ENCODE peak calls at places on chromosomes 4 and X, in five cellular contexts. K, D, W, M and S are unnamed samples.

GRCh38 chr4:130233377-130234047 is 1137.6 kb downstream of the C4orf33 start:
- DNase-seq in K (no peak), D (no peak), W (no peak), M (no peak), S (no peak)

GRCh38 chr4:10971800-10972398 is 287.3 kb upstream of the CLNK start:
- DNase-seq in K (no peak), D (no peak), W (no peak), M (no peak), S (no peak)

GRCh38 chr4:77196866-77197265 is 39.9 kb downstream of the CCNG2 start:
- DNase-seq in K (no peak), D (no peak), W (no peak), M (no peak), S (no peak)

GRCh38 chr4:16160457-16160856 is 65.8 kb downstream of the TAPT1 start:
- DNase-seq in K (no peak), D (no peak), W (no peak), M (no peak), S (no peak)

GRCh38 chr4:155474758-155475157 is 98.0 kb upstream of the MAP9 start:
- DNase-seq in K (no peak), D (no peak), W (no peak), M (no peak), S (no peak)

GRCh38 chrX:68832101-68832416 is 3.2 kb downstream of the EFNB1 start:
- DNase-seq in K (peak), D (no peak), W (peak), M (no peak), S (peak)

GRCh38 chr4:179059396-179059795 is 1617.2 kb upstream of the AGA start:
- DNase-seq in K (no peak), D (no peak), W (no peak), M (no peak), S (no peak)

GRCh38 chrX:2967998-2968909 is 38.1 kb upstream of the ARSH start:
- DNase-seq in K (peak), D (no peak), W (peak), M (no peak), S (no peak)

GRCh38 chr4:78622253-78622979 is 70.8 kb downstream of the ANXA3 start:
- DNase-seq in K (no peak), D (no peak), W (peak), M (no peak), S (no peak)

GRCh38 chr4:153112071-153112460 is 92.2 kb upstream of the TRIM2 start:
- DNase-seq in K (no peak), D (no peak), W (peak), M (no peak), S (no peak)

GRCh38 chr4:119040711-119041185 is 94.9 kb upstream of the MYOZ2 start:
- DNase-seq in K (peak), D (no peak), W (no peak), M (no peak), S (no peak)

GRCh38 chrX:55056820-55057690 is 17.8 kb upstream of the PAGE2B start:
- DNase-seq in K (no peak), D (no peak), W (no peak), M (no peak), S (no peak)

GRCh38 chrX:70196961-70197805 is 19.9 kb downstream of the DGAT2L6 start:
- DNase-seq in K (peak), D (peak), W (peak), M (no peak), S (peak)

GRCh38 chrX:70201732-70202131 is 24.4 kb downstream of the DGAT2L6 start:
- DNase-seq in K (no peak), D (no peak), W (no peak), M (no peak), S (no peak)
- TF ChIP-seq POLR2AphosphoS5 in K (no peak), D (no peak), W (no peak), M (no peak), S (no peak)

GRCh38 chrX:47232803-47233332 is at the start of gene USP11:
- DNase-seq in K (peak), D (no peak), W (peak), M (no peak), S (peak)

GRCh38 chrX:47235691-47236103 is 2.9 kb downstream of the USP11 start:
- DNase-seq in K (no peak), D (no peak), W (no peak), M (no peak), S (no peak)

GRCh38 chrX:47232197-47232802 is 509 bp upstream of the USP11 start:
- DNase-seq in K (no peak), D (no peak), W (no peak), M (no peak), S (no peak)

GRCh38 chrX:47234583-47234982 is 1.8 kb downstream of the USP11 start:
- DNase-seq in K (no peak), D (no peak), W (no peak), M (no peak), S (no peak)

GRCh38 chrX:47233333-47234113 is 714 bp downstream of the USP11 start:
- DNase-seq in K (peak), D (peak), W (peak), M (peak), S (peak)
- TF ChIP-seq POLR2AphosphoS5 in K (peak), D (peak), W (peak), M (peak), S (no peak)

GRCh38 chrX:41332408-41332987 is 1.5 kb upstream of the DDX3X start:
- DNase-seq in K (peak), D (no peak), W (peak), M (no peak), S (no peak)
- TF ChIP-seq POLR2AphosphoS5 in K (no peak), D (no peak), W (no peak), M (no peak), S (no peak)

GRCh38 chr4:7811536-7812190 is 128.0 kb downstream of the AFAP1 start:
- DNase-seq in K (peak), D (no peak), W (peak), M (no peak), S (no peak)
- TF ChIP-seq POLR2AphosphoS5 in K (no peak), D (no peak), W (no peak), M (peak), S (no peak)

GRCh38 chr4:169249214-169249973 is 21.4 kb downstream of the SH3RF1 start:
- DNase-seq in K (no peak), D (no peak), W (no peak), M (no peak), S (no peak)
- TF ChIP-seq POLR2AphosphoS5 in K (no peak), D (no peak), W (peak), M (no peak), S (no peak)

GRCh38 chr4:121330180-121330665 is 50.6 kb downstream of the QRFPR start:
- DNase-seq in K (no peak), D (no peak), W (no peak), M (no peak), S (no peak)
- TF ChIP-seq POLR2AphosphoS5 in K (no peak), D (no peak), W (no peak), M (no peak), S (no peak)

GRCh38 chrX:19811807-19812604 is 75.4 kb downstream of the SH3KBP1 start:
- DNase-seq in K (no peak), D (no peak), W (no peak), M (no peak), S (no peak)

GRCh38 chrX:19807414-19807813 is 80.0 kb downstream of the SH3KBP1 start:
- DNase-seq in K (no peak), D (no peak), W (no peak), M (no peak), S (no peak)

GRCh38 chrX:19814240-19814639 is 73.2 kb downstream of the SH3KBP1 start:
- DNase-seq in K (peak), D (no peak), W (no peak), M (no peak), S (no peak)

GRCh38 chrX:19810370-19810769 is 77.0 kb downstream of the SH3KBP1 start:
- DNase-seq in K (no peak), D (no peak), W (no peak), M (no peak), S (peak)

DNA sequence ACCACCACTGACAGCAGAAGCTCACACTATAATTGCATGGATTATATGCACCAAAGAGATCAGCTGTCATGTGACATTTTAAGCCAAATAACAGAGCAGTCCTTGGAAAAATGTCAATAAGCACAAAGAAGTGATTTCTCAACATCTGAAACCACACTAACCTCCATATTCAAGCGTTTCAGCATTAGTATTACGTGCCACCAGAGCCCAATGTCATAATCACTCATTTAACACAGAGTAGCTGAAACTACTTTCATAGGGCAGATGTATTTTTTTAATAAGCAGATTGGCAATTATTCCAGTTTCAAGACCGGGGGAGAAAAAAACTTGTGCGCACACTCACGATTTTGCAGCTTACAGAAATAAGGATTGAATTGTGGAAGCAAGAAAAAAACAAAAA is 76.6 kb downstream of the SH3KBP1 start:
- DNase-seq in K (no peak), D (no peak), W (no peak), M (no peak), S (no peak)
- TF ChIP-seq POLR2AphosphoS5 in K (no peak), D (no peak), W (no peak), M (no peak), S (no peak)

GRCh38 chr4:18020145-18020670 is 1.3 kb downstream of the LCORL start:
- DNase-seq in K (peak), D (no peak), W (peak), M (no peak), S (no peak)

GRCh38 chr4:18021470-18021719 is 160 bp downstream of the LCORL start:
- DNase-seq in K (no peak), D (no peak), W (no peak), M (no peak), S (peak)

GRCh38 chr4:18022572-18023039 is 1.1 kb upstream of the LCORL start:
- DNase-seq in K (no peak), D (no peak), W (no peak), M (no peak), S (peak)

GRCh38 chr4:18020671-18021469 is 685 bp downstream of the LCORL start:
- DNase-seq in K (peak), D (peak), W (peak), M (peak), S (peak)

GRCh38 chr4:18021720-18022571 is at the start of gene LCORL:
- DNase-seq in K (peak), D (peak), W (peak), M (peak), S (peak)
- TF ChIP-seq POLR2AphosphoS5 in K (no peak), D (no peak), W (peak), M (peak), S (peak)

DNA sequence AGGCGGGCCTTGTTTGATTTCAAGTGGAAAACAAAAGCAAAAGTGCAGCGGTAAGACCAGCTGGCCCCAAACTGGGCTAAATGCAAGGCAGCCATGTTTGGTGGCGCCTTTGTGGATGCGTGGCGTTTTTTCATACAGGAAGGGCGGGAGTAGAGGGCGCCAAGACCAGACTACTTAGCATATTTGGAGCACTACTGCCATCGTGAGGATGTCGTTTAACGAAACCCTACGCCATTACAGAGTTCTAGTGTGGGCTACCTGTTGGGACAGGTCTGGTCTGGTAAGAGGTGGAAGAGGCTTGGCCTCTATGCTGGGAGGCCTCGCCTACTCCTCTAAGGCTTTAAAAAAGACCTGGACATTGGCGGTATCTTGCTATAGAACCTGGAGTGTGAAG is 230.7 kb upstream of the STK26 start:
- DNase-seq in K (no peak), D (no peak), W (peak), M (peak), S (peak)
- TF ChIP-seq POLR2AphosphoS5 in K (no peak), D (no peak), W (peak), M (peak), S (no peak)

DNA sequence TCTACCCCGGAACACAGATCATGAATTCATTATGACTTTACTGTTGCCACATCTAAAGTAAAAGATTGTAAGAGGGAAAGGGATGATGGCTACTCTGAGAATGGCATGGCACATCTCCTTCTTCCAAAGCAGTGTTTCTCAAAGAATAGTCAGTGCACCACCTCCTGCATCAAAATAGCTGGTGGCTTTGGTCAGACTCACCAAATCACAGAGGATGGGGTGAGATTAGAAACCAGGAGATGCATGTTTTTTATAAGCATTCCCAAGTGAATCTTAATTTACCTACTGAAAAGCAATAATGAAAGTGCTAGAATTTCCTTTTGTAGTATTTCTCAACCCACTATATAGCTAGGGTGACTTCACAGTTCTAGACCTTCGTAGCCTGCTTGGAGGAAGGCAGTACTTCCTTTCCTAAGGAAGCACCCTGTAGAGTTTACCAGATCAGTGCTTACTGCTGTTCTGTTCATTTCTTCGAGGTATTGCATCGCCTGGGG is 340.8 kb upstream of the KLF3 start:
- DNase-seq in K (no peak), D (no peak), W (no peak), M (no peak), S (no peak)
- TF ChIP-seq POLR2AphosphoS5 in K (peak), D (peak), W (no peak), M (no peak), S (no peak)